ENCODE peak calls at places on chromosomes 13 and 19, in four cellular contexts. T, J, M and C are unnamed samples.

GRCh38 chr13:69585656-69586055 is 522.0 kb upstream of the ATXN8OS start:
- DNase-seq in T (no peak), J (no peak), M (no peak), C (no peak)

GRCh38 chr19:10505583-10506229 is 2.5 kb upstream of the KEAP1 start:
- DNase-seq in T (peak; percentile 72), J (peak; percentile 60), M (peak; percentile 85), C (peak; percentile 75)

GRCh38 chr19:47719047-47719885 is 6.0 kb downstream of the EHD2 start:
- DNase-seq in T (peak; percentile 92), J (no peak), M (peak; percentile 92), C (peak; percentile 90)

GRCh38 chr19:48477696-48478338 is 8.6 kb downstream of the CYTH2 start:
- DNase-seq in T (no peak), J (no peak), M (no peak), C (no peak)

GRCh38 chr13:28346136-28346535 is 148.8 kb downstream of the FLT1 start:
- DNase-seq in T (no peak), J (no peak), M (no peak), C (no peak)

GRCh38 chr19:4523306-4524110 is 5.2 kb upstream of the PLIN4 start:
- DNase-seq in T (no peak), J (peak; percentile 29), M (no peak), C (peak; percentile 71)

GRCh38 chr19:30011051-30011578 is 69.1 kb downstream of the URI1 start:
- DNase-seq in T (no peak), J (no peak), M (no peak), C (no peak)

GRCh38 chr13:91647361-91647970 is 249.0 kb downstream of the GPC5 start:
- DNase-seq in T (peak; percentile 14), J (no peak), M (no peak), C (no peak)

GRCh38 chr13:32745509-32745908 is 159.3 kb downstream of the PDS5B start:
- DNase-seq in T (no peak), J (no peak), M (no peak), C (no peak)

GRCh38 chr19:2977001-2977685 is at the start of gene TLE6:
- DNase-seq in T (peak; percentile 96), J (peak; percentile 91), M (peak; percentile 98), C (peak; percentile 96)

GRCh38 chr13:102606537-102607309 is 9.9 kb downstream of the TPP2 start:
- DNase-seq in T (no peak), J (no peak), M (no peak), C (no peak)

GRCh38 chr13:42378383-42378780 is 106.4 kb downstream of the AKAP11 start:
- DNase-seq in T (no peak), J (no peak), M (no peak), C (no peak)

GRCh38 chr19:43936219-43936618 is 1.1 kb upstream of the ZNF45 start:
- DNase-seq in T (no peak), J (no peak), M (no peak), C (no peak)

GRCh38 chr19:8544168-8544567 is 30.2 kb upstream of the ZNF414 start:
- DNase-seq in T (no peak), J (no peak), M (no peak), C (no peak)

GRCh38 chr19:8545743-8546142 is 31.5 kb downstream of the MYO1F start:
- DNase-seq in T (no peak), J (no peak), M (no peak), C (no peak)

GRCh38 chr19:8552810-8553209 is 24.4 kb downstream of the MYO1F start:
- DNase-seq in T (no peak), J (peak; percentile 75), M (no peak), C (no peak)

DNA sequence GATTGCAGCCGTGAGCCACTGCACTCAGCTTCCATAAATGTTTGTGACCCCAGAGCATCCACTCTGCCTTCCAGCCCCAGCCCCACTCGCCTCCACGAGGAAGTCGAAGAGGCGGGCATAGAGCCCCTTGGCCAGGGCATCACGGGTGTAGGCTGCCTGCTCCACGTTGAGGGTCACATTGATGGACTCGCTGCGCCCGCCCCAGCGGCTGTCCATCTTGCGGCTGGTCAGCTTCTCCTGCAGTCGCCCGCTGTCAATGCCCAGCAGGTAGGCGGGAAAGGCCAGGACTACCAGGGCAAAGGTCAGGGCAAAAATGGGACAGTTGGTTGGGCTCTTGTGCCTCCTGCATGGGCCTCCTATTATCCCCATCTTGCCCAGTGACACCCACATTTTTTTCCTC is 27.2 kb downstream of the MYO1F start:
- DNase-seq in T (no peak), J (no peak), M (no peak), C (no peak)
- H3K36me3 ChIP-seq in T (peaks cover 95% of the 10 kb centered on the region), J (no peaks in the 10 kb centered on the region), M (no peaks in the 10 kb centered on the region), C (no peaks in the 10 kb centered on the region)

GRCh38 chr13:40666058-40666904 is at the start of gene FOXO1:
- DNase-seq in T (peak; percentile 91), J (peak; percentile 58), M (peak; percentile 93), C (peak; percentile 95)

GRCh38 chr13:40665754-40666057 is 735 bp downstream of the FOXO1 start:
- DNase-seq in T (no peak), J (no peak), M (no peak), C (no peak)

GRCh38 chr13:40666905-40667621 is 622 bp upstream of the FOXO1 start:
- DNase-seq in T (peak; percentile 35), J (no peak), M (peak; percentile 77), C (peak; percentile 75)

GRCh38 chr13:40668335-40668734 is 1.9 kb upstream of the FOXO1 start:
- DNase-seq in T (peak; percentile 42), J (no peak), M (peak; percentile 58), C (peak; percentile 79)

GRCh38 chr13:40667622-40667978 is 1.2 kb upstream of the FOXO1 start:
- DNase-seq in T (peak; percentile 33), J (no peak), M (no peak), C (no peak)
- H3K27ac ChIP-seq in T (peak overlapping the region; percentile 95), J (no peak overlapping the region), M (no peak overlapping the region), C (peak overlapping the region; percentile 99)

GRCh38 chr13:76879876-76880270 is 6.3 kb downstream of the KCTD12 start:
- DNase-seq in T (no peak), J (no peak), M (no peak), C (no peak)
- H3K36me3 ChIP-seq in T (no peaks in the 10 kb centered on the region), J (no peaks in the 10 kb centered on the region), M (no peaks in the 10 kb centered on the region), C (no peaks in the 10 kb centered on the region)

GRCh38 chr13:113862191-113862765 is 1.6 kb downstream of the GAS6 start:
- DNase-seq in T (peak; percentile 11), J (no peak), M (no peak), C (peak; percentile 49)

GRCh38 chr13:113861433-113862030 is 2.3 kb downstream of the GAS6 start:
- DNase-seq in T (no peak), J (no peak), M (no peak), C (no peak)

GRCh38 chr13:113862766-113863510 is 938 bp downstream of the GAS6 start:
- DNase-seq in T (peak; percentile 80), J (no peak), M (peak; percentile 81), C (peak; percentile 70)

GRCh38 chr13:113863511-113864302 is at the start of gene GAS6:
- DNase-seq in T (peak; percentile 69), J (no peak), M (no peak), C (peak; percentile 87)

GRCh38 chr13:113864303-113864890 is 521 bp upstream of the GAS6 start:
- DNase-seq in T (no peak), J (no peak), M (no peak), C (no peak)
- H3K27ac ChIP-seq in T (peak overlapping the region; percentile 93), J (no peak overlapping the region), M (peak overlapping the region; percentile 22), C (peak overlapping the region; percentile 85)

DNA sequence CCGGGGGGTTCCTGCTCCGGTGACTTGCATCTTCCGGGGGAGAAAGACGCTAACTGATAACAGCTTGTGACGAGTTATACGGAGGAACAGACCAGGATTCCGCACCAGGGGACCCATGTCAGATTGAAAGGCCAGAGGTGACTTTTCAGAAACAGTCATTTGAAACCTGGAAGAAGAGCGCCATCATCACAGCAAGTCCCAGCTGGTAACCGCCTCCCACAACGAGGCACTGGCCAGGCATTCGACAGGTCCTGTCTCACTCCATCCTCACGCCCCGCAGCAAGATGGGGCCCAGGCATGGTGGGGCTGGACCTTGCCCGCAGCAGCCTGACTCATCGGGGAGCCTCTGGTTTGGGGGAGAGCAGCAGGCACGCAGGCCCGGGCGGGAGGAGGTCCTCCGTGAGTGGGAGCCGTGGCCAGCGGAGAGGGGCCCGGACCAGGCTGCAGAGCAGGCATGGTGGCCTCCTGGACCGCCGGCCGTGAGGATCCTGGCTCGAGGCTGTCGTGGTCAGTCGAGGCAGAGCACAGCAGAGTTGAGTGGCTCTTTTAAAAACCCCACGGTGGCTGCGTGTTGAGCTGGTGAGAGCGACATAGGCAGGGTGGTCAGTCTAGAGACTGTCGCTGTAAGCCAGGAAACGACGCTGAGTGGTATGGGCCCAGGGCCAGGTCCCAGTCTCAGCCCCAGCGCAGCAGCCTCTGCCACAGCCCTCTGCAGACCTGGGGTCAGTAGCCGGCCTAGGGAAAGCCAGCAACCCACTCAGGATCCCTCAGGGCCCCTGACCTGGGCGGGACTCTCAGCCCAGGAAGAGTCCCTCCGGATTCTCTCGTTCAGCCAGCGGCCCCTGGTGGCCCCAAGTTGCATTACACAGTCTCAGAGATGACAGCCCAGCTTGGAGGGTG is 94.9 kb upstream of the MCF2L start:
- DNase-seq in T (peak; percentile 79), J (peak; percentile 48), M (peak; percentile 82), C (peak; percentile 83)
- H3K36me3 ChIP-seq in T (peaks cover 67% of the 10 kb centered on the region), J (peaks cover 17% of the 10 kb centered on the region), M (no peaks in the 10 kb centered on the region), C (peaks cover 46% of the 10 kb centered on the region)

DNA sequence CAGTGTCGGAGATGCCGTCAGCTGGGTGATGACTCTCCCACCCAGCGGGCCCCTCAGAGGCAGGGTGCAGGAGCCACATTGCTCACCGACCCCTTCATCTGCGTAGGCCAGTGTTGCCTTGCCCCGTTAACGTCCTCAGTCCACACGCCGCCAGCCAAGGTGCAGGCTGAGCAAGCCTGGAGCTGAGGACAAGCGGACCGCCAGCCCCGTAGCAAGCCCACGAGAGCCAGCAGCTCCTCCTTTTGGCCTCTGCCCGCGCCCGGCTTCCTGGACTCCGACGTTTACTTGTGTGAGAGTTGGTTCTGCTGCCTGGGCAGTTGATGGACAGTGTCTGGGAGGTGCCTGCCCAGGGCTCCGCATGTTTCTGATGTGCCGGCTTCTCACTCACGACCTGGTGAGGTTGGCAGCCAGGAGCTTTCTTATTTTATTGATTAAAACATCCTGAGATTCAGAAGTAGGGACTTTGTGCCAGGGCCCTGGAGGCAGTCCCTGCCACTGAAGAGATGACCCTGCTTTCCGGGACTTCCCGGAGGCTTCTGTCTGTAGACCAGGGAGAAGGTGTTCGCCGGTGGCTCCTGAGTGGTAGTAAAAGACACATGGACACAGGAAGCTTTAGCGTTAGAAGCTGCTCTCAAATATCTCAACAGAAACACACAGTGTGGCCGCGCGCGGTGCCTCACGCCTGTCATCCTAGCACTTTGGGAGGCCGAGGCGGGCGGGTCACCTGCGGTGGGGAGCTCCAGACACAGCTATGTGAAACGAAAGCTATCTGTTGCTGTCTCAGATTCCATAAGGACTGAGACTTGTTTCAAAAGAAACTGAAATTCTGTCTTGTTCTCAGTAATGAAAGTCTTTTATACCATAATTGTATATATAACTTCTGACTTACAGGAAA is 5.9 kb downstream of the DAZAP1 start:
- DNase-seq in T (no peak), J (no peak), M (no peak), C (no peak)
- H3K27ac ChIP-seq in T (peak overlapping the region; percentile 50), J (peak overlapping the region; percentile 30), M (no peak overlapping the region), C (peak overlapping the region; percentile 95)